ENCODE peak calls at places on chromosomes 4 and X, in six cellular contexts. T is D721Med, O is ELR, E is WERI-Rb-1, M is AG10803, W is posterior vena cava. U is an unnamed sample.

GRCh38 chr4:37453004-37453360 is 208.4 kb downstream of the NWD2 start:
- DNase-seq in M (peak), E (peak), O (peak), T (peak), W (no peak), U (peak)

GRCh38 chrX:129749069-129749468 is 10.3 kb downstream of the XPNPEP2 start:
- DNase-seq in T (no peak), O (no peak), W (no peak), M (no peak), E (no peak), U (no peak)

GRCh38 chr4:115234405-115235093 is 121.1 kb upstream of the NDST4 start:
- DNase-seq in T (no peak), E (peak), M (no peak), W (no peak), O (peak), U (peak)

GRCh38 chr4:37845201-37845600 is 18.7 kb downstream of the PGM2 start:
- DNase-seq in M (no peak), O (no peak), W (no peak), T (no peak), E (no peak), U (no peak)

GRCh38 chr4:165190591-165191212 is 16.7 kb upstream of the KLHL2 start:
- DNase-seq in E (no peak), M (no peak), O (no peak), T (no peak), W (no peak), U (no peak)

GRCh38 chrX:115324194-115324593 is 34.7 kb downstream of the LUZP4 start:
- DNase-seq in O (no peak), W (no peak), E (no peak), T (no peak), M (peak), U (peak)

GRCh38 chr4:93828830-93829530 is 427 bp downstream of the ATOH1 start:
- DNase-seq in E (peak), M (no peak), O (no peak), W (peak), T (no peak), U (peak)

GRCh38 chr4:8645753-8646124 is 53.2 kb downstream of the CPZ start:
- DNase-seq in T (no peak), W (peak), M (no peak), E (no peak), O (no peak), U (no peak)